ENCODE peak calls at places on chromosomes 2 and 18, in five cellular contexts. Q, Z, P, S and M are unnamed samples.

GRCh38 chr2:219250044-219250781 is 2.8 kb upstream of the TUBA4B start:
- DNase-seq in Z (no peak), P (no peak), Q (no peak), S (no peak), M (no peak)

GRCh38 chr2:130720036-130720435 is 8.8 kb upstream of the GPR148 start:
- DNase-seq in S (no peak), Z (no peak), Q (no peak), P (no peak), M (no peak)

GRCh38 chr2:230869691-230870543 is 5.2 kb downstream of the ITM2C start:
- DNase-seq in Z (no peak), Q (no peak), S (no peak), P (peak; percentile 46), M (no peak)

GRCh38 chr2:120626566-120626965 is 109.1 kb upstream of the GLI2 start:
- DNase-seq in Q (no peak), P (no peak), S (no peak), Z (no peak), M (no peak)

GRCh38 chr2:181581534-181581933 is 75.4 kb downstream of the CERKL start:
- DNase-seq in Q (no peak), S (no peak), P (no peak), Z (no peak), M (no peak)

GRCh38 chr2:64562148-64562784 is 38.1 kb downstream of the AFTPH start:
- DNase-seq in Q (no peak), P (no peak), S (no peak), Z (peak; percentile 26), M (no peak)

GRCh38 chr2:37689751-37690150 is 18.3 kb upstream of the CDC42EP3 start:
- DNase-seq in S (no peak), Q (no peak), Z (no peak), P (no peak), M (no peak)

GRCh38 chr2:28346587-28346986 is 46.1 kb upstream of the FOSL2 start:
- DNase-seq in S (no peak), Q (no peak), Z (no peak), P (no peak), M (no peak)

GRCh38 chr18:58831610-58832009 is 33.1 kb upstream of the ZNF532 start:
- DNase-seq in P (no peak), Q (no peak), Z (no peak), S (no peak), M (no peak)

GRCh38 chr18:28208712-28209265 is 31.9 kb upstream of the CDH2 start:
- DNase-seq in Z (no peak), Q (no peak), S (no peak), P (no peak), M (no peak)

GRCh38 chr2:67649331-67650071 is 252.4 kb downstream of the ETAA1 start:
- DNase-seq in P (no peak), Q (no peak), S (no peak), Z (no peak), M (no peak)

GRCh38 chr2:74457549-74458131 is 598 bp upstream of the WBP1 start:
- DNase-seq in P (peak; percentile 88), Z (peak; percentile 68), S (no peak), Q (no peak), M (peak; percentile 55)

GRCh38 chr2:230441188-230441897 is 25.3 kb downstream of the SP100 start:
- DNase-seq in S (no peak), P (no peak), Z (no peak), Q (no peak), M (peak; percentile 10)

GRCh38 chr2:165357758-165358157 is 111.7 kb upstream of the CSRNP3 start:
- DNase-seq in Q (no peak), P (no peak), S (no peak), Z (no peak), M (no peak)

GRCh38 chr2:189783451-189783926 is 650 bp downstream of the ORMDL1 start:
- DNase-seq in Z (peak; percentile 44), S (no peak), P (no peak), Q (peak; percentile 9), M (no peak)

GRCh38 chr18:37553633-37554398 is 11.8 kb downstream of the CELF4 start:
- DNase-seq in Z (no peak), P (peak; percentile 69), Q (peak; percentile 37), S (no peak), M (no peak)

GRCh38 chr2:158616480-158616879 is 159.7 kb downstream of the PKP4 start:
- DNase-seq in Z (no peak), Q (no peak), P (no peak), S (no peak), M (no peak)

GRCh38 chr2:158620656-158621055 is 163.9 kb downstream of the PKP4 start:
- DNase-seq in Z (no peak), S (no peak), Q (no peak), P (no peak), M (no peak)

GRCh38 chr2:158624071-158624470 is 167.3 kb downstream of the PKP4 start:
- DNase-seq in S (no peak), Q (no peak), Z (no peak), P (no peak), M (no peak)

GRCh38 chr2:158618859-158619490 is 162.2 kb downstream of the PKP4 start:
- DNase-seq in Z (peak; percentile 32), P (no peak), S (no peak), Q (no peak), M (no peak)

DNA sequence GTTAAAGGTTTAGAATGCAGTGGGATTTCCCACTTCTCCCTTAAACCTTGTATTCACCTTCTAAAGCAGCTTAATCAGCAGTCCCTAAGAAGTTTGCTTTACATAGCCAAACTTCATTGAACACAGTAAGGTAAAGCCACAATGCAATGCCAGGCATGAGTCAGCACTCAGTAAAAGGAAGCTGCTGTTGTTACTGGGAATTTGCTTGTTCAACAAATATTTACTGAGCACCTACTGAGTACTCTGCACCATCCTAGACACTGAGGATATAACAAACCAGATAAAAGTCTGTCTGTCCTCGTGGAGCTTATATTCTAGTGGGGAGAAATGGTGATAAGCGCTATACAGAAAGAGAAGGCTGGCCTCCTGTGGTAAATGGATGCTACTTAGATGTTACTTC is 162.7 kb downstream of the PKP4 start:
- DNase-seq in Z (peak; percentile 70), Q (no peak), S (no peak), P (no peak), M (no peak)
- TF ChIP-seq TAF1 in Z (no peak), Q (no peak), S (no peak), P (no peak), M (no peak)

DNA sequence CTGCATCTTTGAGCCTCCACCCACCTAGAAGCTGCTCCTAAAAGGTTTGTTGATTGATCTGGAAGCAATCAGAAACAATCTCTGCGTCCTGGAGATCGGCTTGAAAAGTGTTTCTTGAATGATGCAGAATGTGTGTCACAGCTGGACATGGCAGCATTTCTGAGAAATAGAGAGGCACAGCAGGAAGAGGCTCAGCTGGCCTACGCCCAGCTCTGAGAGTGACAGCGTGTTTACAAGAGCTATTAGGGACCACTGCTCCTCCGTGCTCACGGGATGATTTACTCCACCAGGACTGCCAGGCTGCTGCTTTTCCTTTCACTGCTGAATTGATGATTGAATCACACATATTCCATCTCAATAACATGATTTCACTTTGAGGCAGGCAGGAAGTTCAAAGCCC is 62.8 kb downstream of the GALNT14 start:
- DNase-seq in Z (no peak), P (peak; percentile 39), S (no peak), Q (no peak), M (no peak)
- TF ChIP-seq POLR2AphosphoS5 in Z (no peak), P (no peak), S (no peak), Q (no peak), M (no peak)

GRCh38 chr18:31189757-31190156 is 27.1 kb upstream of the DSC1 start:
- DNase-seq in P (no peak), Q (no peak), Z (no peak), S (no peak), M (no peak)

GRCh38 chr18:31195063-31195462 is 32.4 kb upstream of the DSC1 start:
- DNase-seq in S (no peak), Q (no peak), Z (no peak), P (no peak), M (no peak)

GRCh38 chr18:31190919-31191318 is 28.3 kb upstream of the DSC1 start:
- DNase-seq in Z (no peak), Q (no peak), P (no peak), S (no peak), M (no peak)

GRCh38 chr18:31197676-31198075 is 35.0 kb upstream of the DSC1 start:
- DNase-seq in S (no peak), P (no peak), Z (no peak), Q (no peak), M (no peak)

GRCh38 chr18:31192086-31192776 is 29.6 kb upstream of the DSC1 start:
- DNase-seq in P (no peak), Q (no peak), Z (no peak), S (no peak), M (no peak)
- TF ChIP-seq TAF1 in P (no peak), Q (no peak), Z (no peak), S (no peak), M (no peak)

DNA sequence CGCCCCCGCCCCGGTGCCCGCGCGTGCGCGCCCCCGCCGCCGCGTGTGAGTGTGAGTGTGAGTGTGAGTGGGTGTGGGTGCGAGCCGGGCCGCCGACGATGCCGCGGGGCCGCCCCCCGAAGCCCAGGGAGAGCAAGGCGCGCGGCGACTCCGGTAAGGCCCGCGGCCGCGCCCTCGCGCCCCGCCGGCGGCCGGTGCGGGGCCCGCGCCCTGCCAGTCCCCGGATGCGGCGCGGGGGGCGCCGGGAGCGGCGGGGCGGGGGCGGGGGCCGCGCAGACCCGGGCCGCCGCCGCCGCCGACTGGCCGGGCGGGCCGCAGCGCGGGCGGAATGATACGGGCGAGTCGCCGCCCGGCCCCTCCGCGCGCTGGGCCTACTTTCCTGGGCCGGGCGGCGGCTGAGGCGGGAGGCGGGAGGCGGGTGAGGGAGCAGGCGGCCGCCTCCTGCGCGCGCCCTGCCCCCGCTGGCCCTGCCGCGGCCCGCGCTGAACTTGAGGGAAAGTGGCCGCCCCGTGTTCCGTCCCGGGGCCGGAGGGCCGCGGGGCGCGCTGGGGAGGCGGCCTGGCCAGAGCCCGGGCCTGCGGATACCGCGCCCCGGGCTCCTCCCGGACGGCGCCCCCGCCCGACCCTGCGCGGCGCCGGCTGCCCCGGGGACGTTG is at the start of gene ZNF236:
- DNase-seq in Z (peak; percentile 35), S (peak; percentile 66), Q (peak; percentile 80), P (peak; percentile 69), M (peak; percentile 64)
- TF ChIP-seq POLR2AphosphoS5 in Z (peak; percentile 35), S (peak; percentile 47), Q (peak; percentile 55), P (peak; percentile 52), M (no peak)

DNA sequence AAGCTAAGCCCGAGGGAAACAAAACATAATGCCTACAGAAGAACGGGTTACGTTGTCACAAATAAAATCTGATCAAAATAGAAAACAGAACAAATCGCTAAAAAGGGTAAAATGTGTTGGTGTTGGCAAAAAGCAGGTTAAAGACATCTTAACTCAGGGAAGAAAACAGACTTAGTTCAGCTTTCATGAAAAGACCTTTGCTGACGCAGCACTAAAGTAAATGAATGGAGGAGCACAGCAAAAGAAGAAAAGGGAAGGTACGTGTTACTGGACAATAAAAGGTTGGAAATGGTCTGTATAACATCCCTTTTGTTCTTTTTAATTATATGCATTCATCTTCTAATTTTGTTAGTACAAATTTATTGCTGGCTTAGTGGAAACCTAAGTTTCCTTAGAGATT is 117.4 kb upstream of the DSEL start:
- DNase-seq in Q (no peak), P (no peak), S (no peak), Z (no peak), M (no peak)
- TF ChIP-seq TAF1 in Q (no peak), P (no peak), S (no peak), Z (no peak), M (no peak)

GRCh38 chr2:124933883-124934282 is 908.8 kb downstream of the CNTNAP5 start:
- DNase-seq in Q (no peak), P (no peak), S (no peak), Z (no peak), M (no peak)
- TF ChIP-seq POLR2AphosphoS5 in Q (no peak), P (no peak), S (no peak), Z (no peak), M (no peak)